ENCODE peak calls at places on chromosomes 2 and 18, in seven cellular contexts. L, Z, K, E, O, Q and H are unnamed samples.

GRCh38 chr2:108594982-108595464 is 60.8 kb downstream of the LIMS1 start:
- DNase-seq in L (no peak), Z (no peak), K (peak), E (no peak), O (peak), Q (no peak), H (peak)

GRCh38 chr2:133606616-133607015 is 38.4 kb upstream of the NCKAP5 start:
- DNase-seq in L (no peak), Z (no peak), K (no peak), E (no peak), O (no peak), Q (no peak), H (no peak)

GRCh38 chr2:104388296-104388695 is 465.6 kb upstream of the POU3F3 start:
- DNase-seq in L (no peak), Z (no peak), K (no peak), E (no peak), O (no peak), Q (no peak), H (peak)

GRCh38 chr2:172239944-172240590 is 137.4 kb upstream of the DLX2 start:
- DNase-seq in L (no peak), Z (no peak), K (no peak), E (no peak), O (peak), Q (no peak), H (peak)

GRCh38 chr18:9673296-9674251 is 34.5 kb upstream of the RAB31 start:
- DNase-seq in L (peak), Z (peak), K (peak), E (peak), O (peak), Q (peak), H (peak)

GRCh38 chr2:206647985-206648384 is 5.7 kb downstream of the FAM237A start:
- DNase-seq in L (no peak), Z (no peak), K (no peak), E (no peak), O (no peak), Q (no peak), H (peak)

GRCh38 chr2:189363559-189363958 is 77.7 kb upstream of the WDR75 start:
- DNase-seq in L (no peak), Z (no peak), K (no peak), E (peak), O (peak), Q (no peak), H (peak)

GRCh38 chr18:54089749-54090459 is 134.6 kb downstream of the MBD2 start:
- DNase-seq in L (no peak), Z (peak), K (no peak), E (no peak), O (no peak), Q (no peak), H (peak)

GRCh38 chr2:54709341-54709809 is 14.1 kb upstream of the EML6 start:
- DNase-seq in L (no peak), Z (no peak), K (no peak), E (no peak), O (no peak), Q (no peak), H (no peak)

GRCh38 chr18:2508678-2509077 is 62.6 kb downstream of the METTL4 start:
- DNase-seq in L (no peak), Z (no peak), K (no peak), E (no peak), O (no peak), Q (no peak), H (no peak)

GRCh38 chr18:75314117-75314516 is 103.5 kb downstream of the TSHZ1 start:
- DNase-seq in L (no peak), Z (no peak), K (no peak), E (no peak), O (no peak), Q (no peak), H (no peak)

GRCh38 chr2:199488772-199489400 is 31.1 kb upstream of the SATB2 start:
- DNase-seq in L (peak), Z (peak), K (peak), E (peak), O (peak), Q (peak), H (peak)

GRCh38 chr2:150971910-150972309 is 289.8 kb downstream of the RBM43 start:
- DNase-seq in L (no peak), Z (no peak), K (no peak), E (no peak), O (no peak), Q (no peak), H (no peak)

DNA sequence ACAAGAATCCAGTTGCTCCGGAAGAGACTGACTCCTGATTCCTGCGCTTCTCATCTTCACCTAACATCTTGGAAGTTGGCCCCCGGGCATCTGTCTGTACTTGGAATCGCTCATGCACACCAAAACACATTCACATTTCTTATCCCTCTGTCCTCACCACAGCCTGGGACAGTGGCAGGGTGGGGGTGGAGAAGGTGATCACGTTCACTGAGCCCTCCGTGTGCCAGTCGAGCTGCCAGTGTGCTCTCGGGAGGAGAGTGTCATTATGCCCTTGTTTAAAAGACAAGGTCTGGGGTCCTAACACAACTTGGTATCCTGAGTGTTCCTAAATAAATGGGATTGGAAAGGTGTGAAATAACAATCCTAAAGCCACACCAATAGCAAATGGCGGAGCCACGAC is 17.3 kb downstream of the GYPC start:
- DNase-seq in L (no peak), Z (no peak), K (no peak), E (no peak), O (no peak), Q (no peak), H (no peak)
- TF ChIP-seq EZH2phosphoT487 in L (no peak), Z (no peak), K (no peak), E (no peak), O (no peak), Q (no peak), H (no peak)

DNA sequence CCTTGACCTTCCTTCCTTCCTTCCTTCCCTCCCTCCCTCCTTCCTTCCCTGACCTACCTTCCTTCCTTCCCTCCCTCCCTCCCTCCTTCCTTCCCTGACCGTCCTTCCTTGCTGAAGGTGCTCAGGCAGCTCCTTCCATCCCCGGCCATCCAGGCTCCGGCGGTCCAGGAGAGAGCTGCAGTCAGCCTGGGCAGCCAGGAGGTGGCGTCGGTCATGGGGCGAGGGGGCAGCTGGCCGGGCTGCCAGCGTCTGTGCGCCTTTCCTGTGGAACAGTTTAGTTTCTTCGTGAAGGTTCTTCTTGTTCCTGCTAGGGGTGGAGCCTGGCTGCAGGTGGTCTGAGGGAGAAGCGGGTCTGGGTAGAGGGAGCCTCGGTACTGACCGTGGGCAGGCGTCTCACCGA is 15.7 kb downstream of the GPR35 start:
- DNase-seq in L (peak), Z (peak), K (no peak), E (peak), O (peak), Q (no peak), H (peak)
- TF ChIP-seq EZH2phosphoT487 in L (no peak), Z (no peak), K (no peak), E (no peak), O (no peak), Q (no peak), H (no peak)

GRCh38 chr2:217717541-217717940 is 285.3 kb downstream of the TNS1 start:
- DNase-seq in L (no peak), Z (no peak), K (no peak), E (no peak), O (no peak), Q (no peak), H (no peak)
- TF ChIP-seq EZH2phosphoT487 in L (no peak), Z (no peak), K (no peak), E (no peak), O (no peak), Q (no peak), H (no peak)

GRCh38 chr2:9199716-9200633 is 6.6 kb upstream of the ASAP2 start:
- DNase-seq in L (no peak), Z (no peak), K (no peak), E (no peak), O (no peak), Q (no peak), H (peak)
- TF ChIP-seq EZH2phosphoT487 in L (no peak), Z (no peak), K (no peak), E (no peak), O (no peak), Q (no peak), H (no peak)